ENCODE peak calls at places on chromosomes 3 and 15, in five cellular contexts. One of them, this sample, is unnamed.
A peak's percentile ranks its signal among the peaks of the same experiment; 100 is the strongest.

GRCh38 chr15:76234337-76234889 is 76.9 kb downstream of the ETFA start:
- DNase-seq in HCEC 1CT: no peak
- DNase-seq in right cardiac atrium: no peak
- DNase-seq in AG09309: no peak
- DNase-seq in head of caudate nucleus: no peak
- DNase-seq in this sample: no peak

GRCh38 chr15:51737538-51738305 is at the start of gene LYSMD2:
- DNase-seq in head of caudate nucleus: peak; percentile 74
- DNase-seq in AG09309: no peak
- DNase-seq in HCEC 1CT: peak; percentile 57
- DNase-seq in right cardiac atrium: peak; percentile 86
- DNase-seq in this sample: peak; percentile 82

GRCh38 chr15:78167227-78167888 is 18.2 kb downstream of the IDH3A start:
- DNase-seq in right cardiac atrium: no peak
- DNase-seq in head of caudate nucleus: no peak
- DNase-seq in HCEC 1CT: no peak
- DNase-seq in AG09309: no peak
- DNase-seq in this sample: no peak

GRCh38 chr3:71930056-71930991 is 145.4 kb upstream of the PROK2 start:
- DNase-seq in AG09309: peak; percentile 2
- DNase-seq in right cardiac atrium: peak; percentile 23
- DNase-seq in head of caudate nucleus: peak; percentile 26
- DNase-seq in HCEC 1CT: peak; percentile 80
- DNase-seq in this sample: no peak

GRCh38 chr15:58438111-58438510 is 6.3 kb downstream of the LIPC start:
- DNase-seq in HCEC 1CT: no peak
- DNase-seq in right cardiac atrium: no peak
- DNase-seq in AG09309: no peak
- DNase-seq in head of caudate nucleus: no peak
- DNase-seq in this sample: no peak

GRCh38 chr15:89299896-89300295 is 34.7 kb downstream of the POLG start:
- DNase-seq in right cardiac atrium: no peak
- DNase-seq in AG09309: peak; percentile 28
- DNase-seq in head of caudate nucleus: no peak
- DNase-seq in HCEC 1CT: peak; percentile 25
- DNase-seq in this sample: no peak

GRCh38 chr3:139124197-139124596 is 79.5 kb upstream of the PRR23C start:
- DNase-seq in AG09309: no peak
- DNase-seq in right cardiac atrium: no peak
- DNase-seq in HCEC 1CT: no peak
- DNase-seq in head of caudate nucleus: no peak
- DNase-seq in this sample: no peak

GRCh38 chr3:124802702-124803101 is 72.5 kb downstream of the UMPS start:
- DNase-seq in HCEC 1CT: no peak
- DNase-seq in AG09309: no peak
- DNase-seq in right cardiac atrium: no peak
- DNase-seq in head of caudate nucleus: peak; percentile 55
- DNase-seq in this sample: no peak

GRCh38 chr3:147449669-147450068 is 40.5 kb downstream of the ZIC1 start:
- DNase-seq in HCEC 1CT: no peak
- DNase-seq in right cardiac atrium: no peak
- DNase-seq in head of caudate nucleus: no peak
- DNase-seq in AG09309: no peak
- DNase-seq in this sample: no peak

GRCh38 chr15:47897525-47897924 is 180.2 kb downstream of the SEMA6D start:
- DNase-seq in right cardiac atrium: no peak
- DNase-seq in head of caudate nucleus: no peak
- DNase-seq in AG09309: no peak
- DNase-seq in HCEC 1CT: no peak
- DNase-seq in this sample: no peak

GRCh38 chr3:33089515-33089914 is 7.4 kb downstream of the GLB1 start:
- DNase-seq in AG09309: no peak
- DNase-seq in HCEC 1CT: no peak
- DNase-seq in head of caudate nucleus: no peak
- DNase-seq in right cardiac atrium: no peak
- DNase-seq in this sample: no peak

GRCh38 chr15:60328852-60329443 is 68.8 kb downstream of the ANXA2 start:
- DNase-seq in HCEC 1CT: peak; percentile 32
- DNase-seq in AG09309: no peak
- DNase-seq in head of caudate nucleus: no peak
- DNase-seq in right cardiac atrium: no peak
- DNase-seq in this sample: peak; percentile 25

GRCh38 chr15:34266751-34267150 is 41.9 kb downstream of the EMC4 start:
- DNase-seq in AG09309: no peak
- DNase-seq in head of caudate nucleus: no peak
- DNase-seq in HCEC 1CT: no peak
- DNase-seq in right cardiac atrium: no peak
- DNase-seq in this sample: no peak

GRCh38 chr3:187021748-187022402 is 91.5 kb downstream of the ST6GAL1 start:
- DNase-seq in HCEC 1CT: no peak
- DNase-seq in AG09309: no peak
- DNase-seq in head of caudate nucleus: no peak
- DNase-seq in right cardiac atrium: no peak
- DNase-seq in this sample: no peak

GRCh38 chr3:148759425-148759824 is 61.7 kb downstream of the AGTR1 start:
- DNase-seq in head of caudate nucleus: no peak
- DNase-seq in AG09309: no peak
- DNase-seq in right cardiac atrium: no peak
- DNase-seq in HCEC 1CT: no peak
- DNase-seq in this sample: no peak

GRCh38 chr3:178665747-178666146 is 129.5 kb downstream of the KCNMB2 start:
- DNase-seq in AG09309: no peak
- DNase-seq in HCEC 1CT: no peak
- DNase-seq in right cardiac atrium: no peak
- DNase-seq in head of caudate nucleus: no peak
- DNase-seq in this sample: no peak

GRCh38 chr3:20648294-20648693 is 462.3 kb upstream of the SGO1 start:
- DNase-seq in AG09309: peak; percentile 87
- DNase-seq in head of caudate nucleus: no peak
- DNase-seq in right cardiac atrium: no peak
- DNase-seq in HCEC 1CT: peak; percentile 74
- DNase-seq in this sample: no peak

GRCh38 chr3:134874737-134875413 is 79.8 kb downstream of the EPHB1 start:
- DNase-seq in AG09309: no peak
- DNase-seq in HCEC 1CT: no peak
- DNase-seq in right cardiac atrium: no peak
- DNase-seq in head of caudate nucleus: no peak
- DNase-seq in this sample: peak; percentile 87

GRCh38 chr3:106745344-106746168 is 631.7 kb upstream of the CCDC54 start:
- DNase-seq in HCEC 1CT: no peak
- DNase-seq in AG09309: peak; percentile 98
- DNase-seq in head of caudate nucleus: no peak
- DNase-seq in right cardiac atrium: no peak
- DNase-seq in this sample: no peak

GRCh38 chr3:160372780-160373179 is 26.2 kb downstream of the IFT80 start:
- DNase-seq in head of caudate nucleus: no peak
- DNase-seq in AG09309: peak; percentile 51
- DNase-seq in HCEC 1CT: peak; percentile 86
- DNase-seq in right cardiac atrium: no peak
- DNase-seq in this sample: no peak

GRCh38 chr15:85974348-85974705 is 105.3 kb upstream of the AGBL1 start:
- DNase-seq in right cardiac atrium: no peak
- DNase-seq in head of caudate nucleus: no peak
- DNase-seq in HCEC 1CT: no peak
- DNase-seq in AG09309: no peak
- DNase-seq in this sample: no peak

GRCh38 chr15:101447561-101448071 is 41.9 kb downstream of the PCSK6 start:
- DNase-seq in right cardiac atrium: no peak
- DNase-seq in head of caudate nucleus: no peak
- DNase-seq in HCEC 1CT: no peak
- DNase-seq in AG09309: no peak
- DNase-seq in this sample: peak; percentile 51

GRCh38 chr3:141280690-141281089 is 49.1 kb downstream of the PXYLP1 start:
- DNase-seq in right cardiac atrium: no peak
- DNase-seq in AG09309: no peak
- DNase-seq in HCEC 1CT: no peak
- DNase-seq in head of caudate nucleus: no peak
- DNase-seq in this sample: no peak

GRCh38 chr15:60412807-60413597 is 15.2 kb upstream of the ANXA2 start:
- DNase-seq in HCEC 1CT: no peak
- DNase-seq in AG09309: no peak
- DNase-seq in right cardiac atrium: no peak
- DNase-seq in head of caudate nucleus: no peak
- DNase-seq in this sample: no peak

GRCh38 chr3:56783644-56784451 is 17.9 kb downstream of the ARHGEF3 start:
- DNase-seq in head of caudate nucleus: peak; percentile 40
- DNase-seq in HCEC 1CT: no peak
- DNase-seq in AG09309: peak; percentile 92
- DNase-seq in right cardiac atrium: peak; percentile 42
- DNase-seq in this sample: peak; percentile 54

GRCh38 chr3:54032598-54032997 is 89.8 kb upstream of the CACNA2D3 start:
- DNase-seq in HCEC 1CT: no peak
- DNase-seq in right cardiac atrium: no peak
- DNase-seq in head of caudate nucleus: no peak
- DNase-seq in AG09309: no peak
- DNase-seq in this sample: no peak

GRCh38 chr15:99121207-99121606 is 16.3 kb downstream of the SYNM start:
- DNase-seq in AG09309: no peak
- DNase-seq in HCEC 1CT: no peak
- DNase-seq in right cardiac atrium: peak; percentile 7
- DNase-seq in head of caudate nucleus: no peak
- DNase-seq in this sample: no peak

GRCh38 chr3:79203144-79203519 is 564.7 kb downstream of the ROBO1 start:
- DNase-seq in right cardiac atrium: no peak
- DNase-seq in AG09309: no peak
- DNase-seq in head of caudate nucleus: no peak
- DNase-seq in HCEC 1CT: no peak
- DNase-seq in this sample: no peak

GRCh38 chr15:25838191-25838870 is 24.8 kb downstream of the ATP10A start:
- DNase-seq in head of caudate nucleus: no peak
- DNase-seq in HCEC 1CT: no peak
- DNase-seq in right cardiac atrium: no peak
- DNase-seq in AG09309: no peak
- DNase-seq in this sample: no peak